ENCODE peak calls at places on chromosomes 2 and 18, in nine cellular contexts. X, M, R, U, S, Z, K, L and T are unnamed samples.

GRCh38 chr2:136004920-136005319 is 19.5 kb upstream of the DARS1 start:
- DNase-seq in X (no peak), M (no peak), R (no peak), U (no peak), S (no peak), Z (no peak), K (no peak), L (no peak), T (no peak)

GRCh38 chr18:10057808-10058791 is 144.3 kb downstream of the VAPA start:
- DNase-seq in X (no peak), M (no peak), R (no peak), U (peak), S (no peak), Z (no peak), K (no peak), L (no peak), T (no peak)

GRCh38 chr2:86274918-86275275 is 62.5 kb downstream of the REEP1 start:
- DNase-seq in X (peak), M (no peak), R (no peak), U (no peak), S (no peak), Z (no peak), K (no peak), L (no peak), T (no peak)

GRCh38 chr2:186984966-186985365 is 136.0 kb upstream of the ZSWIM2 start:
- DNase-seq in X (no peak), M (no peak), R (no peak), U (no peak), S (no peak), Z (no peak), K (no peak), L (peak), T (no peak)

GRCh38 chr18:27014841-27015240 is 149.3 kb upstream of the AQP4 start:
- DNase-seq in X (no peak), M (no peak), R (no peak), U (no peak), S (no peak), Z (no peak), K (no peak), L (no peak), T (no peak)

GRCh38 chr2:114346658-114347057 is 95.8 kb upstream of the DPP10 start:
- DNase-seq in X (no peak), M (no peak), R (no peak), U (no peak), S (peak), Z (no peak), K (no peak), L (no peak), T (no peak)

GRCh38 chr2:144277622-144278354 is 242.1 kb downstream of the ZEB2 start:
- DNase-seq in X (no peak), M (no peak), R (no peak), U (no peak), S (no peak), Z (no peak), K (no peak), L (no peak), T (no peak)

GRCh38 chr2:111623380-111623779 is 260.6 kb downstream of the ANAPC1 start:
- DNase-seq in X (no peak), M (no peak), R (no peak), U (no peak), S (no peak), Z (no peak), K (no peak), L (no peak), T (no peak)